ENCODE peak calls at places on chromosomes 16 and 17, in seven cellular contexts. E is ascending aorta; C is right lobe of liver; O is MM.1S; Q is SJSA1; J is neuronal stem cell; Z is CD8-positive, alpha-beta T cell. T is an unnamed sample. For H3K4me1, the result is how much of the 10 kb centered on the place peaks cover.

GRCh38 chr17:2383628-2384167 is 17.2 kb downstream of the MNT start:
- DNase-seq in E (no peak), C (no peak), O (no peak), Q (no peak), J (no peak), Z (no peak), T (no peak)

GRCh38 chr17:76247304-76247703 is 7.0 kb upstream of the RNF157 start:
- DNase-seq in E (no peak), C (no peak), O (no peak), Q (no peak), J (no peak), Z (no peak), T (no peak)

GRCh38 chr17:66228887-66229782 is at the start of gene APOH:
- DNase-seq in E (no peak), C (no peak), O (no peak), Q (no peak), J (no peak), Z (no peak), T (no peak)

GRCh38 chr17:43367588-43368242 is 31.1 kb upstream of the ARL4D start:
- DNase-seq in E (peak), C (peak), O (peak), Q (peak), J (peak), Z (peak), T (peak)

GRCh38 chr16:48041861-48042435 is 113.8 kb downstream of the ABCC12 start:
- DNase-seq in E (no peak), C (no peak), O (no peak), Q (no peak), J (no peak), Z (no peak), T (no peak)

GRCh38 chr16:24118126-24118821 is 137.9 kb upstream of the CACNG3 start:
- DNase-seq in E (no peak), C (no peak), O (no peak), Q (no peak), J (no peak), Z (no peak), T (no peak)

GRCh38 chr17:83195330-83196087 is 116.1 kb downstream of the METRNL start:
- DNase-seq in E (peak), C (peak), O (no peak), Q (peak), J (no peak), Z (no peak), T (no peak)

GRCh38 chr17:21345236-21345635 is 30.9 kb upstream of the KCNJ12 start:
- DNase-seq in E (no peak), C (no peak), O (no peak), Q (no peak), J (no peak), Z (no peak), T (no peak)

GRCh38 chr17:7250655-7251329 is 742 bp downstream of the CTDNEP1 start:
- DNase-seq in E (peak), C (no peak), O (no peak), Q (no peak), J (no peak), Z (no peak), T (no peak)

GRCh38 chr17:77451271-77451893 is 310.6 kb downstream of the SEC14L1 start:
- DNase-seq in E (peak), C (peak), O (peak), Q (peak), J (peak), Z (peak), T (no peak)

GRCh38 chr17:75785016-75785769 is 587 bp downstream of the UNK start:
- DNase-seq in E (peak), C (peak), O (peak), Q (peak), J (peak), Z (peak), T (peak)

GRCh38 chr16:68859827-68860226 is 16.5 kb downstream of the TANGO6 start:
- DNase-seq in E (no peak), C (no peak), O (no peak), Q (no peak), J (no peak), Z (no peak), T (no peak)

DNA sequence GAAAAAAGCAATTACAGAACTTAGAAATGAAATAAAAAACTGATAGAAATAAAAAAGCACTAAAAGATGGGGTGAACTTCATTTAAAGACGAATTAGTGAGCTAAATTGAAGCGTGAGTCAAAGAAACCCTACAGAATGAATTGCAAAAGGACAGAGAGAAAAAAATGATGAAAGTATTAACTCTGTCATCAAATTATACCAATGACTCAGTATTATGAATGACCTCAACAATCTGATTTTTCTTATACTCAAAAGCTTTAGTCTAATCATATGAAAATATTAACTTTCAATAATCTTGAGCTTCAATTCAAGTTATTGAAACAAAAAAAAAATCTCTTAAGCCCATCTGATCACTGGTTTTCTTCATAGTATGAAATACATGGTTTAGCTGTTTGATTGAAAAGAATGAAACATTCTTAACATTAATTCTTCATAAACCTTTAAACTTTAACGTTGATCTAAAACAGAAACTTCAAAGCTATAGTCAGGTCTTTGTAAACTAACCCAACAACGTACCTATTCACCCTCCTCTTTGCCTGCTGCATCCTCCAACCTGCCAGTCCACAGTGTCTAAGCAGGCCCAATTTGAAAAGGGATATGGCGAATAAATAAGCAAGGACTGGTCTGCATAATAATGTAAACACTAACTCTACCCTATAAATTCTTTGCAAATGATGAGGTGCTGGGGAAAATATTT is 6.6 kb downstream of the ABCA5 start:
- DNase-seq in E (no peak), C (no peak), O (no peak), Q (no peak), J (no peak), Z (no peak), T (no peak)
- H3K4me1 ChIP-seq in E (under half), C (under half), O (under half), Q (under half), J (under half), Z (under half), T (under half)

GRCh38 chr17:47280072-47280811 is 26.6 kb downstream of the ITGB3 start:
- DNase-seq in E (no peak), C (no peak), O (no peak), Q (peak), J (no peak), Z (no peak), T (no peak)
- H3K4me1 ChIP-seq in E (half or more), C (under half), O (under half), Q (half or more), J (under half), Z (under half), T (under half)

GRCh38 chr17:18314731-18315497 is at the start of the genes SMCR8 and TOP3A:
- DNase-seq in E (peak), C (peak), O (peak), Q (peak), J (peak), Z (peak), T (peak)
- H3K4me1 ChIP-seq in E (under half), C (under half), O (under half), Q (under half), J (under half), Z (half or more), T (under half)

GRCh38 chr16:70572926-70573270 is 49.3 kb downstream of the SF3B3 start:
- DNase-seq in E (no peak), C (no peak), O (no peak), Q (no peak), J (no peak), Z (no peak), T (no peak)

GRCh38 chr16:70575376-70575775 is 51.8 kb downstream of the SF3B3 start:
- DNase-seq in E (peak), C (no peak), O (no peak), Q (no peak), J (no peak), Z (no peak), T (no peak)

GRCh38 chr16:70573451-70574121 is 50.0 kb downstream of the SF3B3 start:
- DNase-seq in E (peak), C (no peak), O (no peak), Q (peak), J (no peak), Z (no peak), T (no peak)

GRCh38 chr16:70576431-70577255 is 53.0 kb downstream of the SF3B3 start:
- DNase-seq in E (peak), C (no peak), O (peak), Q (no peak), J (no peak), Z (no peak), T (peak)

GRCh38 chr16:70574595-70575271 is 51.1 kb downstream of the SF3B3 start:
- DNase-seq in E (peak), C (no peak), O (no peak), Q (no peak), J (no peak), Z (no peak), T (no peak)
- H3K4me1 ChIP-seq in E (half or more), C (under half), O (half or more), Q (half or more), J (under half), Z (under half), T (under half)

GRCh38 chr16:53094013-53094630 is 39.3 kb downstream of the CHD9 start:
- DNase-seq in E (peak), C (peak), O (peak), Q (no peak), J (no peak), Z (no peak), T (peak)
- H3K4me1 ChIP-seq in E (under half), C (under half), O (half or more), Q (under half), J (under half), Z (under half), T (half or more)